ENCODE peak calls at places on chromosome 21, in six cellular contexts. S is AG08395, I is cardiac fibroblast, A is lower lobe of right lung, L is hypothalamus, X is activated T-cell treated with anti-CD3 and anti-CD28 coated beads for 1 hour. J is an unnamed sample.
A peak's percentile ranks its signal among the peaks of the same experiment; 100 is the strongest.

GRCh38 chr21:42424848-42425602 is 21.3 kb downstream of the UBASH3A start:
- DNase-seq in I (no peak), X (peak; percentile 64), L (no peak), A (peak; percentile 34), S (no peak), J (no peak)

GRCh38 chr21:38148046-38148445 is 108.7 kb upstream of the KCNJ15 start:
- DNase-seq in X (no peak), I (no peak), S (no peak), L (no peak), A (no peak), J (no peak)

GRCh38 chr21:25039461-25040380 is 567.6 kb downstream of the MRPL39 start:
- DNase-seq in S (no peak), A (no peak), L (no peak), I (peak; percentile 2), X (no peak), J (no peak)

GRCh38 chr21:17461582-17461981 is 51.3 kb upstream of the CXADR start:
- DNase-seq in S (no peak), I (peak; percentile 59), X (no peak), L (no peak), A (no peak), J (no peak)

GRCh38 chr21:46425566-46425965 is 33.1 kb upstream of the DIP2A start:
- DNase-seq in L (no peak), S (no peak), X (peak; percentile 26), A (peak; percentile 45), I (no peak), J (no peak)

GRCh38 chr21:37445228-37445627 is 78.7 kb downstream of the DYRK1A start:
- DNase-seq in I (peak; percentile 74), S (peak; percentile 53), X (no peak), L (no peak), A (no peak), J (no peak)

GRCh38 chr21:38660333-38661295 is 145.1 kb upstream of the ETS2 start:
- DNase-seq in X (no peak), I (no peak), L (no peak), S (no peak), A (peak; percentile 53), J (no peak)

GRCh38 chr21:45496968-45497845 is 45.0 kb downstream of the SLC19A1 start:
- DNase-seq in X (no peak), S (no peak), A (peak; percentile 44), I (no peak), L (no peak), J (no peak)

GRCh38 chr21:39000496-39000895 is 182.8 kb downstream of the PSMG1 start:
- DNase-seq in I (peak; percentile 66), A (no peak), X (no peak), L (no peak), S (no peak), J (no peak)

GRCh38 chr21:17451364-17451869 is 61.4 kb upstream of the CXADR start:
- DNase-seq in I (peak; percentile 84), X (no peak), S (peak; percentile 72), A (no peak), L (no peak), J (no peak)

GRCh38 chr21:36297938-36298572 is 21.9 kb upstream of the MORC3 start:
- DNase-seq in S (peak; percentile 71), L (no peak), X (peak; percentile 57), A (peak; percentile 62), I (no peak), J (peak; percentile 92)

J was measured in prostate gland.